ENCODE peak calls at places on chromosome 15, in eight cellular contexts. H is HCT116, C is tibial nerve, O is endodermal cell, B is tibial artery, K is IMR-90, E is adrenal gland, Z is Panc1. G is an unnamed sample. For H3K27me3, the result is how much of the 10 kb centered on the place peaks cover.

GRCh38 chr15:92393994-92394326 is 279 bp downstream of the ST8SIA2 start:
- DNase-seq in H (no peak), C (no peak), O (no peak), B (no peak), K (no peak), E (no peak), Z (no peak), G (no peak)

GRCh38 chr15:78452485-78452884 is 14.5 kb downstream of the IREB2 start:
- DNase-seq in H (no peak), C (no peak), O (no peak), B (no peak), K (no peak), E (no peak), Z (no peak), G (no peak)

GRCh38 chr15:90085565-90085964 is 16.7 kb downstream of the IDH2 start:
- DNase-seq in H (no peak), C (no peak), O (no peak), B (no peak), K (no peak), E (no peak), Z (no peak), G (no peak)

GRCh38 chr15:63181658-63182057 is 7.7 kb upstream of the RAB8B start:
- DNase-seq in H (no peak), C (no peak), O (no peak), B (no peak), K (peak), E (no peak), Z (no peak), G (no peak)

GRCh38 chr15:77440378-77440999 is 19.8 kb downstream of the HMG20A start:
- DNase-seq in H (no peak), C (no peak), O (no peak), B (no peak), K (peak), E (no peak), Z (no peak), G (no peak)

GRCh38 chr15:88985547-88986393 is 72.6 kb upstream of the MFGE8 start:
- DNase-seq in H (no peak), C (no peak), O (peak), B (no peak), K (no peak), E (no peak), Z (no peak), G (no peak)

GRCh38 chr15:38164061-38164460 is 88.6 kb upstream of the SPRED1 start:
- DNase-seq in H (no peak), C (no peak), O (no peak), B (no peak), K (no peak), E (no peak), Z (no peak), G (no peak)

GRCh38 chr15:87764461-87765236 is 491.9 kb downstream of the NTRK3 start:
- DNase-seq in H (no peak), C (no peak), O (peak), B (no peak), K (peak), E (no peak), Z (no peak), G (no peak)

GRCh38 chr15:92149469-92149868 is 244.2 kb upstream of the ST8SIA2 start:
- DNase-seq in H (no peak), C (no peak), O (no peak), B (no peak), K (no peak), E (no peak), Z (no peak), G (no peak)

GRCh38 chr15:80887148-80887547 is 102.5 kb downstream of the MESD start:
- DNase-seq in H (no peak), C (no peak), O (peak), B (no peak), K (no peak), E (no peak), Z (no peak), G (no peak)

GRCh38 chr15:98382139-98382538 is 266.2 kb upstream of the IGF1R start:
- DNase-seq in H (no peak), C (no peak), O (peak), B (no peak), K (no peak), E (no peak), Z (no peak), G (no peak)
- TF ChIP-seq CTCF in H (no peak), C (no peak), O (peak), B (no peak), K (no peak), E (no peak), Z (no peak), G (no peak)

DNA sequence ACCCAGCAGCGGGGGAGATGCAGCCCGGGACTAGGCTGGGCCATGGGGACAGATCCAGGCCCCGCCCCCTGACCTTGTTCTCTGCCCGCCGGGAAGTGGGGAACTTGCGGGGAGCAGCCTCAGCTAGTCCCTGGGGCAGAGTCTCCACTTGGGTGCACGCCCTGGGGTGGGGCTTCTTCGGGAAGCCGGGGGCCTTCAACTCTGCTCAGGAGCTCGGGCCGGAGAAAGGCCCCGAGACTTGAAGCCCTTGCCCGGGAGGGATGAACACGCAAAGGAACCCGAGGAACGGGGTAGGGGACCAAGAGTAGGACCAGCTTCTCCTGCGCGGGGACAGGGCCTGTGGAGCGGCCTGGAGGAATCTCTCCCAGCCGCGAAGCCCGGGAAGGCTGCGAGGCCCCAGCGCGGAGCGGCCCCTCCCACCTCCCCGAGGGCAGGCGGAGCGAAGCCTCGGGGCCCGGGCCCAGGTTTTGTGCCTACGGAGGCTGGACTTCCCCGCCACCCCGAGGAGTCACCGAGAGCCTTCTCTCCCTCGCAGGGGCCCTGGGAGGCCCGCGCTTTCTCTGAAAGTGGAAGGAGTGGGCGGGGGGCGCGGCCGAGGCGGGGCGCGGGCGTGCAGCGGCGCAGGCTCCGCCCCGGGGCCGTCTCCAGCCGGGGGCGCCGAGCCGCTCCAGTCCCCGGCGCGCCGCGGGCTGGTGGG is at the start of gene ITPKA:
- DNase-seq in H (no peak), C (peak), O (peak), B (peak), K (peak), E (peak), Z (no peak), G (no peak)
- H3K4me3 ChIP-seq in H (peak), C (peak), O (peak), B (peak), K (peak), E (peak), Z (peak), G (peak)

DNA sequence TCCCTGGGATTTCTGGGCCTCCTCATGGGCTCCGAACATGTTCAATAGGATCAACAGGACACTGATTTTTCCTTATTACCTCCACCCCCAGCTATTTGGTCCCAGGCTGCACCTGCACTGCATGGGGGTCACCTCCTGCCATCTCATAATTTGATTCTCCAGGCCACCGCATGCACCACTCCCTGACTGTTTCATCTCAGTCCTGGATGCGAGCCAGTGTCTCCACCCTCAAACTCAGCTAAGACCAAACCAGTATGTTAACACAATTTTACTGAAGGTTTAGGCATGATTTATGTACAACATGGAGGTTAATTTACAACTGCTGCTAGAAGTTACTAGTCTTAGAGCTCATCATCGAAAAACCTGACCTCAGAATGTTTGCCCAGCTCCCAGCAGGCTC is 249.5 kb downstream of the UACA start:
- DNase-seq in H (no peak), C (no peak), O (no peak), B (no peak), K (no peak), E (no peak), Z (no peak), G (no peak)
- H3K27me3 ChIP-seq in H (under half), C (under half), O (under half), B (under half), K (under half), E (under half), Z (under half), G (under half)

GRCh38 chr15:57364282-57365007 is 11.9 kb upstream of the CGNL1 start:
- DNase-seq in H (no peak), C (peak), O (peak), B (no peak), K (peak), E (no peak), Z (no peak), G (no peak)
- TF ChIP-seq CTCF in H (no peak), C (no peak), O (peak), B (no peak), K (peak), E (no peak), Z (no peak), G (peak)

DNA sequence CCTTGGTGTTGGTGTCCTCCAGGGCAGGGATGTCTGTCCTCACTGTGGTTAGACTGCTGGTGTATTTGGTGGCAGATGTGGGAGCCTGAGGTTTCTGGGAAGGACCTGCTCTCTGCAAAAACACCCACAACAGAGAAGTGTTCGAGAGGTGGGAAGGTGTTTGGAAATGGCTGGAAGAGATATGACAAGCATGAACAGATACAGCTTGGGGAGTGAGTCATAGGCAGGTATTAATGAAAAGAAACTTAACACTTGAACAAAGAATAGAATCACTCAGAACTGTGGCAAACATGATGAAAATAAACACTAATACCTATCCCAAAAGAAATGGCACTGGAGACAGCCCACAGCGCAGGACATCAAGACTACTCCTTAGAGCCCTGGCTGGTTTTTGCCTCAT is 192.4 kb upstream of the RORA start:
- DNase-seq in H (no peak), C (no peak), O (no peak), B (no peak), K (no peak), E (no peak), Z (no peak), G (no peak)
- H3K4me3 ChIP-seq in H (no peak), C (no peak), O (no peak), B (no peak), K (no peak), E (no peak), Z (no peak), G (no peak)

GRCh38 chr15:67828969-67829646 is 3.8 kb downstream of the SKOR1 start:
- DNase-seq in H (no peak), C (no peak), O (peak), B (peak), K (no peak), E (no peak), Z (no peak), G (no peak)
- H3K27me3 ChIP-seq in H (under half), C (under half), O (half or more), B (under half), K (half or more), E (half or more), Z (under half), G (half or more)

G was measured in BJ.